ENCODE peak calls at places on chromosomes 6 and 20, in six cellular contexts. Z is H9, E is mesendoderm, R is IMR-90, I is neuronal stem cell, P is H1. G is an unnamed sample.

GRCh38 chr6:166554316-166554715 is 32.2 kb downstream of the RAMACL start:
- DNase-seq in Z (no peak), E (no peak), R (peak; percentile 59), I (no peak), P (no peak), G (peak; percentile 52)

GRCh38 chr6:116925088-116925794 is 48.2 kb downstream of the RFX6 start:
- DNase-seq in Z (no peak), E (no peak), R (no peak), I (no peak), P (no peak), G (no peak)

GRCh38 chr20:3823881-3824280 is 3.5 kb downstream of the AP5S1 start:
- DNase-seq in Z (no peak), E (no peak), R (no peak), I (no peak), P (no peak), G (no peak)

GRCh38 chr6:3701631-3702030 is 49.9 kb downstream of the PXDC1 start:
- DNase-seq in Z (no peak), E (peak; percentile 20), R (no peak), I (no peak), P (no peak), G (no peak)

GRCh38 chr6:137873273-137873762 is 6.3 kb downstream of the TNFAIP3 start:
- DNase-seq in Z (no peak), E (no peak), R (peak; percentile 92), I (no peak), P (no peak), G (peak; percentile 85)

GRCh38 chr6:37868447-37868825 is 48.9 kb downstream of the ZFAND3 start:
- DNase-seq in Z (no peak), E (peak; percentile 37), R (peak; percentile 59), I (no peak), P (no peak), G (peak; percentile 38)

GRCh38 chr6:133632206-133632605 is 256.7 kb upstream of the TCF21 start:
- DNase-seq in Z (no peak), E (peak; percentile 79), R (peak; percentile 71), I (no peak), P (no peak), G (peak; percentile 77)

GRCh38 chr20:57708694-57709673 is 831 bp downstream of the PMEPA1 start:
- DNase-seq in Z (no peak), E (no peak), R (peak; percentile 19), I (no peak), P (no peak), G (peak; percentile 59)

GRCh38 chr20:4154958-4155411 is 139.6 kb upstream of the RNF24 start:
- DNase-seq in Z (no peak), E (no peak), R (no peak), I (no peak), P (no peak), G (no peak)

GRCh38 chr20:45080867-45081616 is 19.9 kb downstream of the KCNS1 start:
- DNase-seq in Z (no peak), E (no peak), R (peak; percentile 52), I (no peak), P (no peak), G (peak; percentile 18)

GRCh38 chr6:1407499-1407990 is 18.2 kb downstream of the FOXF2 start:
- DNase-seq in Z (no peak), E (no peak), R (peak; percentile 74), I (no peak), P (no peak), G (peak; percentile 57)

GRCh38 chr6:71855406-71855805 is 30.9 kb upstream of the RIMS1 start:
- DNase-seq in Z (no peak), E (peak; percentile 4), R (no peak), I (no peak), P (no peak), G (no peak)

GRCh38 chr6:56850618-56851017 is 104.3 kb upstream of the BEND6 start:
- DNase-seq in Z (no peak), E (peak; percentile 15), R (no peak), I (no peak), P (no peak), G (no peak)

GRCh38 chr20:7171911-7172310 is 404.4 kb downstream of the BMP2 start:
- DNase-seq in Z (no peak), E (peak; percentile 37), R (no peak), I (no peak), P (no peak), G (peak; percentile 3)

GRCh38 chr20:24986436-24987015 is 6.0 kb downstream of the APMAP start:
- DNase-seq in Z (peak; percentile 14), E (no peak), R (no peak), I (no peak), P (no peak), G (no peak)

GRCh38 chr6:25413506-25413905 is 134.3 kb downstream of the CARMIL1 start:
- DNase-seq in Z (no peak), E (no peak), R (no peak), I (no peak), P (no peak), G (no peak)

GRCh38 chr6:168007592-168008338 is 10.3 kb downstream of the KIF25 start:
- DNase-seq in Z (no peak), E (peak; percentile 41), R (peak; percentile 99), I (no peak), P (no peak), G (peak; percentile 100)

GRCh38 chr6:26200918-26201721 is 113.9 kb downstream of the HFE start:
- DNase-seq in Z (no peak), E (peak; percentile 81), R (no peak), I (peak; percentile 54), P (no peak), G (no peak)

GRCh38 chr20:21104921-21105320 is 1.2 kb downstream of the LINC00237 start:
- DNase-seq in Z (peak; percentile 36), E (no peak), R (no peak), I (no peak), P (no peak), G (no peak)

GRCh38 chr6:160972111-160972510 is 19.5 kb upstream of the MAP3K4 start:
- DNase-seq in Z (no peak), E (no peak), R (peak; percentile 97), I (no peak), P (no peak), G (peak; percentile 75)

GRCh38 chr6:26197736-26198625 is 110.8 kb downstream of the HFE start:
- DNase-seq in Z (peak; percentile 56), E (peak; percentile 75), R (peak; percentile 27), I (no peak), P (no peak), G (peak; percentile 52)

GRCh38 chr6:71412559-71412958 is 123.9 kb downstream of the OGFRL1 start:
- DNase-seq in Z (no peak), E (peak; percentile 17), R (peak; percentile 51), I (no peak), P (no peak), G (no peak)

GRCh38 chr20:40562031-40562430 is 127.0 kb downstream of the MAFB start:
- DNase-seq in Z (no peak), E (peak; percentile 48), R (no peak), I (no peak), P (no peak), G (peak; percentile 53)

GRCh38 chr6:152338335-152339125 is 298.6 kb downstream of the SYNE1 start:
- DNase-seq in Z (peak; percentile 45), E (peak; percentile 22), R (peak; percentile 21), I (peak; percentile 14), P (no peak), G (peak; percentile 57)

GRCh38 chr20:14706555-14706954 is 369.1 kb upstream of the FLRT3 start:
- DNase-seq in Z (no peak), E (no peak), R (no peak), I (no peak), P (no peak), G (no peak)

GRCh38 chr20:53034899-53035298 is 62.7 kb downstream of the TSHZ2 start:
- DNase-seq in Z (no peak), E (peak; percentile 39), R (no peak), I (no peak), P (no peak), G (no peak)

GRCh38 chr6:25504661-25505060 is 147.4 kb upstream of the SCGN start:
- DNase-seq in Z (no peak), E (no peak), R (peak; percentile 32), I (peak; percentile 18), P (no peak), G (no peak)

DNA sequence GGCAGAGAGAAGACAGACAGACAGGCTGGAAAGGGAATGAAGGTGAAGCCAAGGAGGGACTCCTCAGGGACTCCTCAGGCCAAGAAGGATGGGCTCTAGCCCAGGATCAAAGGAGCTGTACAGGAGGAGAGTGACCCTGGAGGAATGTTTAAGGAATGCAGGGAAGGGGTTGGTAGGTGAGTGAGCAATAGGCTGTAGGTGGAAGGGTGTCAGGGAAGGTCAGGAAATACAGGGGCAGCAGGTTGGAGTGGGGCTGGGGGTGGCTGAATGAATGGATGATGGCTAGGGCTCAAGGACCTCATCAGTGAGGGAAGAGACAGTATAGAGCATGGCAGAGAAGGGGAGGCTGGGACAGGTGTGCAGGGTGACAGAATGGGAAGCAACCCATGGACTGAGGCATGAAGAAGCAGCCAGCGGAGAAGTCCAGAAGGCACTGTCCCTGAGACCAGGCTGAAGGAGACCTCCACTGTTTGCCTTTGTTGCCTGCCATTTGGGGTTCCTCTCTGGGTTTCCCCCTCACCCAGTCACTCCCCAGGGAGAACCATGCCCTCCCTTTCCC is 13.2 kb downstream of the SYNGAP1 start:
- DNase-seq in Z (peak; percentile 49), E (peak; percentile 89), R (no peak), I (no peak), P (no peak), G (no peak)
- H2BK15ac ChIP-seq in Z (no peak overlapping the region), E (no peak overlapping the region), R (no peak overlapping the region), I (peak overlapping the region; percentile 86), P (peak overlapping the region; percentile 90), G (no peak overlapping the region)

DNA sequence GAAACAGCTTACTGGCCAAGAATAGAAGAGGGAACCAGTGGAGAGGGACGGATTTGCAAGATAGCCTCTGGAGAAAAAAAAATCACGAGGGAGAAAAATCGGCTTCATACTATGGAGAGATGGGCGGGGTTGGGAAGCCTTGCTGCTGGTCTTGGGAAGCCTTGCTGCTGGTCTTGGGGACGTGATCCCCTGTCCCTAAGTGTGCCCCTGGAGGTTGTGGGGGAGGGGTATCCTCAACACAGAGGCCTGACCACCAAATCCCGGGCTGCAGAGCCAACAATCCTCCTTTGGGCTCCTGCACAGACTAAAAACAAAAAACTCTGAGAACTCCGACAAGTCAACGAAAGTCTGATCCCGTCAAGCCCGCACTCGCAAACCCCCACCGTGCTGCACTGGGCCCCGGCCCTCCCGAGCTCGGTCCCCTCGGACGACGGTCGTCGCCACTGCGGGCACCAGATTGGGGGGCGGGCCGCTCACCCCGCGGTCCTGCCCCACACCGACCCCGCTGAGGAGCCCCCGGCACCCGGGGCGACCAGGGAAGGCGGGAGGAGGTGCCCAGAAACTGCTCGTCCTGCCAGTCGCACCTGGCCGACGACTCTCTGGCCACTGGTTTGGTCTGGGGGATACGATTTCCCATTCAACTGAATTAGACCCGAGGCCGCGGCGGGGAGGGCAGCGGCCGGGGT is 720 bp downstream of the MAP7 start:
- DNase-seq in Z (peak; percentile 53), E (peak; percentile 56), R (no peak), I (no peak), P (no peak), G (peak; percentile 36)
- H3K4ac ChIP-seq in Z (no peak overlapping the region), E (no peak overlapping the region), R (no peak overlapping the region), I (no peak overlapping the region), P (no peak overlapping the region), G (peak overlapping the region; percentile 19)

DNA sequence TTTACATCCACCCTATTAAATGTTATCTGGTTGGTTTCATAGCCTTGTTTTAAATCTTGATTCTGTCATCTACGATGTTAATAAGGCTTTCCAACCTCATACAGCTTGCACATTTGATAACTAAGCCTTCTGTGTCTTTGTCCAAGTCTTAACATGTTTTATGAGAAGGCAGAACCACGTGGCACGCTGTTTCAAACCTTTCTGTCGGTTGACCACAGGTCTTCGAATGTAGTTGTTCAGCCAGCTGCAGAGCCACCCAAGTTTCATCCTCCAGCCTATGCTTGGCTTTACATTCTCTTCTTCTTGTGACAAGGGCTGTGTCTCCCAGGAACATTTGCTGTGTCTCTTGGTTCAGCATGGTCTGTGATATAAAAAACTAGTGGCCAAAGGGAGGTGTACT is 15.7 kb upstream of the SGK2 start:
- DNase-seq in Z (no peak), E (no peak), R (no peak), I (no peak), P (no peak), G (no peak)
- H2BK15ac ChIP-seq in Z (no peak overlapping the region), E (no peak overlapping the region), R (no peak overlapping the region), I (no peak overlapping the region), P (no peak overlapping the region), G (no peak overlapping the region)

GRCh38 chr20:18176318-18176785 is 38.7 kb downstream of the KAT14 start:
- DNase-seq in Z (peak; percentile 83), E (peak; percentile 97), R (no peak), I (no peak), P (peak; percentile 50), G (no peak)
- H3K4ac ChIP-seq in Z (no peak overlapping the region), E (peak overlapping the region; percentile 10), R (no peak overlapping the region), I (no peak overlapping the region), P (no peak overlapping the region), G (no peak overlapping the region)

G was measured in mesenchymal stem cell.